ENCODE peak calls at places on chromosomes 12 and 14, in eight cellular contexts. S is GM12878, I is choroid plexus epithelial cell, M is fibroblast of pulmonary artery, G is sigmoid colon, L is neural crest cell, Z is Calu3, Q is progenitor cell of endocrine pancreas. H is an unnamed sample.

GRCh38 chr14:96754845-96755184 is 42.4 kb upstream of the VRK1 start:
- DNase-seq in S (no peak), I (no peak), M (no peak), G (peak), L (no peak), Z (no peak), Q (no peak), H (no peak)

GRCh38 chr12:104132351-104132956 is 5.6 kb downstream of the NFYB start:
- DNase-seq in S (no peak), I (no peak), M (no peak), G (no peak), L (no peak), Z (no peak), Q (no peak), H (peak)

GRCh38 chr14:89185919-89186849 is 230.8 kb downstream of the FOXN3 start:
- DNase-seq in S (no peak), I (peak), M (peak), G (no peak), L (no peak), Z (no peak), Q (no peak), H (peak)

GRCh38 chr12:11667159-11667558 is 17.7 kb downstream of the ETV6 start:
- DNase-seq in S (no peak), I (no peak), M (no peak), G (no peak), L (no peak), Z (no peak), Q (no peak), H (no peak)

GRCh38 chr12:31118831-31119530 is 45.3 kb downstream of the DDX11 start:
- DNase-seq in S (no peak), I (peak), M (no peak), G (no peak), L (peak), Z (peak), Q (peak), H (peak)

GRCh38 chr12:46553266-46553665 is 180.7 kb upstream of the SLC38A2 start:
- DNase-seq in S (no peak), I (peak), M (peak), G (no peak), L (no peak), Z (no peak), Q (no peak), H (peak)

GRCh38 chr14:49050836-49051235 is 535.3 kb downstream of the RPS29 start:
- DNase-seq in S (no peak), I (no peak), M (no peak), G (no peak), L (no peak), Z (no peak), Q (no peak), H (no peak)

GRCh38 chr12:123840765-123841425 is 78.8 kb downstream of the DNAH10 start:
- DNase-seq in S (no peak), I (no peak), M (no peak), G (no peak), L (no peak), Z (no peak), Q (no peak), H (no peak)

GRCh38 chr14:24430143-24430681 is 458 bp downstream of the KHNYN start:
- DNase-seq in S (no peak), I (peak), M (peak), G (peak), L (peak), Z (peak), Q (peak), H (peak)

GRCh38 chr12:90833228-90833627 is 121.7 kb downstream of the CCER1 start:
- DNase-seq in S (no peak), I (no peak), M (no peak), G (no peak), L (no peak), Z (no peak), Q (no peak), H (peak)

GRCh38 chr14:49977126-49977841 is 84.4 kb downstream of the ARF6 start:
- DNase-seq in S (no peak), I (no peak), M (no peak), G (no peak), L (no peak), Z (no peak), Q (no peak), H (no peak)

GRCh38 chr14:89723930-89724915 is 230.3 kb downstream of the EFCAB11 start:
- DNase-seq in S (no peak), I (peak), M (no peak), G (no peak), L (no peak), Z (no peak), Q (no peak), H (no peak)

GRCh38 chr12:64746663-64747062 is 12.5 kb downstream of the GNS start:
- DNase-seq in S (no peak), I (peak), M (peak), G (no peak), L (no peak), Z (no peak), Q (no peak), H (no peak)

GRCh38 chr14:102825307-102826095 is 48.3 kb downstream of the TRAF3 start:
- DNase-seq in S (no peak), I (no peak), M (no peak), G (no peak), L (no peak), Z (no peak), Q (no peak), H (no peak)

GRCh38 chr12:32183646-32184045 is 77.0 kb downstream of the BICD1 start:
- DNase-seq in S (no peak), I (no peak), M (no peak), G (no peak), L (no peak), Z (no peak), Q (no peak), H (no peak)

GRCh38 chr12:110247340-110248095 is 33.5 kb upstream of the ATP2A2 start:
- DNase-seq in S (no peak), I (peak), M (no peak), G (no peak), L (no peak), Z (peak), Q (no peak), H (no peak)

GRCh38 chr12:112590281-112590680 is 171.5 kb downstream of the PTPN11 start:
- DNase-seq in S (no peak), I (no peak), M (no peak), G (no peak), L (no peak), Z (no peak), Q (no peak), H (no peak)

GRCh38 chr14:53450871-53451270 is 297.7 kb upstream of the DDHD1 start:
- DNase-seq in S (no peak), I (peak), M (peak), G (no peak), L (no peak), Z (no peak), Q (no peak), H (peak)

GRCh38 chr12:122830517-122831214 is 4.6 kb upstream of the HIP1R start:
- DNase-seq in S (no peak), I (peak), M (peak), G (peak), L (no peak), Z (peak), Q (no peak), H (no peak)

GRCh38 chr12:50505945-50506344 is 1.2 kb downstream of the DIP2B start:
- DNase-seq in S (no peak), I (peak), M (peak), G (no peak), L (no peak), Z (no peak), Q (no peak), H (peak)

GRCh38 chr12:83823386-83824045 is 1089.1 kb downstream of the SLC6A15 start:
- DNase-seq in S (no peak), I (peak), M (peak), G (no peak), L (no peak), Z (peak), Q (peak), H (peak)

GRCh38 chr12:106227641-106228319 is 20.0 kb downstream of the CKAP4 start:
- DNase-seq in S (no peak), I (peak), M (peak), G (no peak), L (no peak), Z (peak), Q (no peak), H (peak)

GRCh38 chr12:46702581-46703344 is 123.0 kb downstream of the SLC38A4 start:
- DNase-seq in S (no peak), I (peak), M (peak), G (no peak), L (no peak), Z (no peak), Q (no peak), H (no peak)

GRCh38 chr12:19230896-19231295 is 101.4 kb downstream of the PLEKHA5 start:
- DNase-seq in S (no peak), I (no peak), M (no peak), G (no peak), L (no peak), Z (no peak), Q (no peak), H (no peak)

GRCh38 chr14:71482701-71483100 is 449.5 kb upstream of the RGS6 start:
- DNase-seq in S (no peak), I (peak), M (peak), G (no peak), L (no peak), Z (no peak), Q (no peak), H (peak)

GRCh38 chr12:5318874-5319273 is 113.0 kb upstream of the NTF3 start:
- DNase-seq in S (no peak), I (peak), M (peak), G (no peak), L (no peak), Z (no peak), Q (no peak), H (peak)

GRCh38 chr12:126974779-126975178 is 1292.2 kb upstream of the TMEM132C start:
- DNase-seq in S (no peak), I (no peak), M (no peak), G (no peak), L (no peak), Z (no peak), Q (no peak), H (peak)

GRCh38 chr12:50402270-50403000 is 1.8 kb downstream of the LARP4 start:
- DNase-seq in S (no peak), I (no peak), M (no peak), G (no peak), L (no peak), Z (no peak), Q (no peak), H (no peak)

GRCh38 chr12:46985816-46986215 is 93.6 kb upstream of the PCED1B start:
- DNase-seq in S (no peak), I (no peak), M (no peak), G (no peak), L (no peak), Z (no peak), Q (no peak), H (no peak)

GRCh38 chr12:24595652-24596235 is 353.2 kb downstream of the BCAT1 start:
- DNase-seq in S (no peak), I (peak), M (peak), G (no peak), L (no peak), Z (peak), Q (no peak), H (peak)

GRCh38 chr12:52945389-52946232 is 3.3 kb upstream of the KRT18 start:
- DNase-seq in S (no peak), I (peak), M (peak), G (no peak), L (no peak), Z (peak), Q (peak), H (peak)

GRCh38 chr12:42410345-42410744 is 84.4 kb downstream of the PPHLN1 start:
- DNase-seq in S (no peak), I (peak), M (no peak), G (no peak), L (no peak), Z (no peak), Q (no peak), H (no peak)

GRCh38 chr12:40762072-40762471 is 69.8 kb downstream of the CNTN1 start:
- DNase-seq in S (no peak), I (no peak), M (no peak), G (no peak), L (no peak), Z (no peak), Q (no peak), H (no peak)
- TF ChIP-seq CTCF in S (no peak), I (no peak), M (no peak), G (no peak), L (peak), Z (no peak), Q (no peak), H (no peak)

DNA sequence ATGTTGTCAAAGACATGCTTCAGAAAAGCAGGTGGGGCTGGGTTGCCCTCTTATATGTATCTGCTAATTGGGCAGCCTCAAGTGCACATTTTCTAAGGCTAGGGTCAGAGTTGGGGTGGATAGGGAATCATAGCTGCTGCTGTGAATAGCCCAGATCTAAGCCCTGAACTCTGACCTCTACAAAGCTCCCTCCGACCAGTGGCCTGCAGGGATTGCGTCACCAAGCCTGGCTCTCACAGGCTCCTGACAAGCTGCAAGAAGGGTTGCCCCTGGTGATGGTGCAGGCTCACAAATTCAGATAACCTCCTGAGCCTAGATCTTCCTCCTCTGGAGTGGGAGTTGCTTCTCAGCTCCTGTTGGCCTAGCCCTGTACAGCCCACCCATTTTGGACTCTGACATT is 5.1 kb upstream of the SUSD6 start:
- DNase-seq in S (no peak), I (no peak), M (no peak), G (no peak), L (peak), Z (no peak), Q (peak), H (peak)
- TF ChIP-seq CTCF in S (no peak), I (no peak), M (no peak), G (no peak), L (no peak), Z (no peak), Q (no peak), H (no peak)

GRCh38 chr12:70011353-70011752 is 186.3 kb downstream of the MYRFL start:
- DNase-seq in S (no peak), I (no peak), M (no peak), G (no peak), L (no peak), Z (no peak), Q (no peak), H (no peak)
- TF ChIP-seq CTCF in S (no peak), I (no peak), M (no peak), G (no peak), L (no peak), Z (no peak), Q (no peak), H (no peak)

GRCh38 chr14:80215756-80216581 is 4.7 kb upstream of the DIO2 start:
- DNase-seq in S (no peak), I (peak), M (peak), G (no peak), L (no peak), Z (no peak), Q (no peak), H (no peak)
- TF ChIP-seq CTCF in S (no peak), I (no peak), M (no peak), G (no peak), L (no peak), Z (no peak), Q (no peak), H (no peak)

GRCh38 chr14:91317381-91318313 is 73.1 kb upstream of the GPR68 start:
- DNase-seq in S (no peak), I (no peak), M (peak), G (peak), L (no peak), Z (peak), Q (no peak), H (no peak)
- TF ChIP-seq CTCF in S (peak), I (no peak), M (peak), G (no peak), L (no peak), Z (no peak), Q (no peak), H (peak)

DNA sequence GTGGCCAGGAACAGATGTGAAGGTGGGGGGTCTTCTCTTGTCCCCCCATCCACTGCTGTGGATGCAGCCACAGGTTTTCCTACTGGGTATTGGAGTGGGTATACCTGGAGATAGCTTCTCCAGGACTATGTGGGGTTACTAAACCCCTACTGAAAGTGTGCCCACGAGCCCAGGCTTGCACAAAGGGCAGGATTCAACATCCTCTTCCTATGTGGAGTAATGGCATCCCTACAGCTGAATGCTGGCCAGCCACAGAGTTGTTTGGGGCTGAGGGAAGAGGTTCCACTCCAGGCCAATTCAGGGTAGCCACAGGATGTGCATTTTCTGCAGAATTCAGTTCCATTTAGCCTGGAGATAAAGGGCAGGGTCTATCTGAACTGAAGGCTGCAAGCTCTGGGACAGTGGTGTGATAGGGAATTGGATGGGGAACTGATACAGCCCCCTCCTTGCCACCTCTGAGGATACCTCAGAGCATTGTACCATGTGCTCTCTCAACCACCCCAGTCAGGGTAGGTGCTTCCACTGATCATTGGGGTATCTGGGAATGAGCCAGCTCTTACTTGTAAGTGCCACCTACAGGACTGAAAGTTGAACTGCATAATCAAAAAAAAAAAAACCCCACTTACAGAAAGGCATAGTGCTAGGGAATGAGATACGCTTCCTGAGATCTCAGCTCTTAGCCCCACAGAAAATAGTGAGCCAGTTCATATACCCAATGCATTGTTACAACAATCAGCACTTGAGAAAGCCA is 187.1 kb downstream of the KITLG start:
- DNase-seq in S (no peak), I (peak), M (peak), G (no peak), L (no peak), Z (peak), Q (no peak), H (peak)
- TF ChIP-seq CTCF in S (peak), I (peak), M (peak), G (no peak), L (peak), Z (peak), Q (peak), H (peak)

H was measured in cardiac muscle cell.